ENCODE peak calls at places on chromosomes 12 and 14, in eight cellular contexts. A is HepG2, E is A549, B is kidney, Q is H9, T is testis, H is mammary epithelial cell, U is hepatocyte. N is an unnamed sample.
A peak's percentile ranks its signal among the peaks of the same experiment; 100 is the strongest.

GRCh38 chr12:92470608-92471021 is 232.2 kb upstream of the PLEKHG7 start:
- DNase-seq in U (no peak), E (no peak), T (no peak), Q (no peak), H (no peak), A (no peak), B (no peak), N (no peak)

GRCh38 chr14:67370830-67371229 is 10.7 kb downstream of the EIF2S1 start:
- DNase-seq in Q (no peak), A (no peak), B (no peak), T (no peak), U (no peak), H (no peak), E (no peak), N (no peak)

GRCh38 chr12:128808651-128809050 is 15.1 kb downstream of the SLC15A4 start:
- DNase-seq in E (no peak), Q (no peak), U (no peak), B (no peak), A (no peak), H (no peak), T (no peak), N (no peak)

GRCh38 chr14:49633650-49634546 is 1.1 kb downstream of the DNAAF2 start:
- DNase-seq in Q (peak; percentile 97), B (peak; percentile 98), E (peak; percentile 98), T (peak; percentile 95), A (peak; percentile 89), H (peak; percentile 92), U (peak; percentile 98), N (peak; percentile 98)

GRCh38 chr12:56110571-56110970 is 5.9 kb upstream of the RPL41 start:
- DNase-seq in U (no peak), E (no peak), Q (no peak), A (no peak), B (no peak), H (peak; percentile 87), T (no peak), N (no peak)

GRCh38 chr12:76346798-76347420 is 1.3 kb downstream of the BBS10 start:
- DNase-seq in H (peak; percentile 55), Q (no peak), T (peak; percentile 65), B (no peak), A (peak; percentile 50), U (peak; percentile 68), E (peak; percentile 54), N (no peak)

GRCh38 chr14:46663382-46663781 is 11.8 kb upstream of the RPL10L start:
- DNase-seq in A (no peak), H (no peak), E (no peak), T (no peak), B (no peak), Q (no peak), U (no peak), N (no peak)

GRCh38 chr12:9933966-9934365 is 1.8 kb upstream of the CLEC2A start:
- DNase-seq in A (no peak), U (no peak), B (no peak), E (no peak), T (no peak), Q (no peak), H (no peak), N (no peak)

GRCh38 chr12:55874465-55874864 is 31.7 kb upstream of the MMP19 start:
- DNase-seq in U (no peak), B (no peak), A (no peak), E (no peak), Q (no peak), T (no peak), H (peak; percentile 55), N (no peak)

GRCh38 chr12:45669093-45669492 is 60.4 kb upstream of the ARID2 start:
- DNase-seq in H (no peak), U (no peak), A (no peak), B (no peak), Q (no peak), T (no peak), E (no peak), N (no peak)

GRCh38 chr12:104863549-104863948 is 94.5 kb downstream of the SLC41A2 start:
- DNase-seq in U (no peak), H (peak; percentile 35), E (no peak), A (no peak), T (no peak), Q (no peak), B (no peak), N (no peak)

GRCh38 chr14:66610154-66610563 is 102.2 kb downstream of the GPHN start:
- DNase-seq in Q (no peak), E (peak; percentile 20), B (no peak), A (peak; percentile 7), T (no peak), H (no peak), U (no peak), N (no peak)

GRCh38 chr14:70442750-70443149 is 9.2 kb upstream of the ADAM21 start:
- DNase-seq in H (no peak), T (no peak), U (no peak), Q (no peak), A (no peak), B (no peak), E (peak; percentile 34), N (no peak)

GRCh38 chr14:99260652-99261551 is 11.1 kb downstream of the BCL11B start:
- DNase-seq in A (no peak), B (no peak), U (no peak), E (no peak), Q (no peak), H (no peak), T (no peak), N (no peak)

GRCh38 chr12:109284392-109284791 is 24.7 kb downstream of the FOXN4 start:
- DNase-seq in U (no peak), A (no peak), Q (no peak), H (no peak), T (no peak), B (no peak), E (no peak), N (no peak)

GRCh38 chr14:92973265-92973797 is 50.4 kb downstream of the CHGA start:
- DNase-seq in E (peak; percentile 49), T (peak; percentile 93), Q (peak; percentile 88), H (peak; percentile 29), U (peak; percentile 78), A (peak; percentile 23), B (peak; percentile 75), N (peak; percentile 81)

GRCh38 chr14:77761205-77761931 is 412 bp upstream of the SNW1 start:
- DNase-seq in H (no peak), A (peak; percentile 62), T (peak; percentile 69), E (peak; percentile 66), U (peak; percentile 11), B (no peak), Q (peak; percentile 64), N (no peak)

GRCh38 chr14:101467181-101467926 is 93.9 kb upstream of the DIO3 start:
- DNase-seq in H (no peak), Q (no peak), A (no peak), B (peak; percentile 34), U (no peak), T (no peak), E (no peak), N (no peak)
- H3K4me1 ChIP-seq in H (no peaks in the 10 kb centered on the region), Q (no peaks in the 10 kb centered on the region), A (no peaks in the 10 kb centered on the region), B (no peaks in the 10 kb centered on the region), U (peaks cover 9% of the 10 kb centered on the region), T (peaks cover 4% of the 10 kb centered on the region), E (peaks cover 39% of the 10 kb centered on the region), N (no peaks in the 10 kb centered on the region)

DNA sequence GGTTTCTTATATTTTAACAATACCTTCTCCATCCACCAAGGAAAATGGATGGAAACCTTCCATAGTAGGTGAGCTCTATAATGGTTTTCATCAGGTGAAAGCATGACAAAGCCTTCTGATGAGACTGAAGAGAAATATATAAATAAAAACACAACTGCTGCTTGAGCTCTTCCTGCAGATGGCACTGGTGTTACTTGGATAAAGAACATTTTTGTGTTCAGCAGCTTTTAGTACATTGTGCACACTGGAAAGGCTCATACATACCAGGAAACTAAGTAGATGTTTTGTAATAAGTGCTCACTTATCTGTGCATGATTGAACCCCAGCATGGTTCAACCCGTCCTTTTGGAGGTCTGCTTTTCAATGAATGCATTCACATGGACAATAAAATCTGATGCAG is 357.3 kb upstream of the MIS18BP1 start:
- DNase-seq in A (no peak), B (no peak), H (peak; percentile 33), U (peak; percentile 47), T (peak; percentile 21), Q (no peak), E (peak; percentile 1), N (no peak)
- TF ChIP-seq CTCF in A (no peak), B (peak; percentile 21), H (peak; percentile 45), U (peak; percentile 67), T (peak; percentile 14), Q (peak; percentile 43), E (no peak), N (peak; percentile 17)

GRCh38 chr12:132438726-132439125 is 51.2 kb upstream of the FBRSL1 start:
- DNase-seq in A (no peak), T (no peak), B (no peak), E (no peak), U (no peak), H (no peak), Q (no peak), N (no peak)

GRCh38 chr12:132436791-132437251 is 53.1 kb upstream of the FBRSL1 start:
- DNase-seq in Q (no peak), A (no peak), U (no peak), T (no peak), H (no peak), B (no peak), E (no peak), N (no peak)

GRCh38 chr12:132437252-132438138 is 52.5 kb upstream of the FBRSL1 start:
- DNase-seq in A (peak; percentile 29), T (no peak), Q (peak; percentile 85), U (no peak), E (no peak), H (no peak), B (peak; percentile 69), N (no peak)

GRCh38 chr12:132439333-132439904 is 50.5 kb upstream of the FBRSL1 start:
- DNase-seq in B (peak; percentile 67), H (no peak), E (no peak), Q (no peak), A (no peak), U (no peak), T (no peak), N (no peak)

GRCh38 chr12:132438139-132438700 is 51.7 kb upstream of the FBRSL1 start:
- DNase-seq in A (no peak), Q (no peak), T (no peak), B (no peak), H (no peak), U (no peak), E (no peak), N (no peak)
- H3K4me1 ChIP-seq in A (peaks cover 68% of the 10 kb centered on the region), Q (no peaks in the 10 kb centered on the region), T (no peaks in the 10 kb centered on the region), B (no peaks in the 10 kb centered on the region), H (peaks cover 8% of the 10 kb centered on the region), U (peaks cover 15% of the 10 kb centered on the region), E (peaks cover 12% of the 10 kb centered on the region), N (peaks cover 7% of the 10 kb centered on the region)

DNA sequence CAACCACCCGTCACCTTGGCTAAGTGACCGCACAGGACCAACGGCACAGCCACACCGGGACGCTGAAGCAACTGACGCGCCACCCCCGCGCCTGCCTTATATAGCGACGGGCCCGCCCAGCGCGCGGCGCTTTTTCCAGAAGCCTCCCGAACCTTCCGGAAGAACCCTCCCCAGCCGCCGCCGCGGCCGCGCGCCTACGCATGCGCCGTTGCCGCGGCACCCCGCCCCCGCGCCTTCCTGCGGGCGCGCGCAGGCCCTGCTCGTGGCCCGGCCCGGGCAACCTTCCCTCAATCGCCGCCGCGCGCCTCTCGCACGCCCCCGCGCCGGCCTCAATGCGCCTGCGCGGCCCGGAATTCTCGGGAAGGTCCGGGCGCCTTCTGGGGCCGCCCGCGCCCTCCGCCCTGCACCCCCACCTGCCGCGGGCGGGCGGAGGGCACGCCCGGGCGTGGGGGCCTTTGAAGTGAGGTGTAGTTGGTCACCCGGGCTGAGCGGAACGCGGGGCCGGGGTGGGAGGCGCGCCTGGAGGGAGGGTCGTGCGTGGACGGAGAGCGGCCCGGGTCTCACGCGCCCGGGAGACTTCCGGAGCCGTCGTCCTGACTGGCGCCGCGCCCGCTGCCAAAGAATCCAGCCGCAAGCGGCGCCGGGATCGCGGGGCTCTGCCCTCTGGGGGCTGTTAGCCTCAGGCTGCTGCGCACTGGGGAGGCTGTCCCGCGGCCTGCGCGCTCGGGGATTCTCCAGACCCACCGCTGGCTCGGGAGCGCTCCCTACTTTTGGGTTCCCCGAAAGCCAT is at the start of gene HSP90AA1:
- DNase-seq in E (peak; percentile 93), T (peak; percentile 93), B (peak; percentile 99), Q (peak; percentile 90), A (peak; percentile 83), H (peak; percentile 90), U (peak; percentile 97), N (peak; percentile 98)
- TF ChIP-seq CTCF in E (no peak), T (no peak), B (no peak), Q (no peak), A (peak; percentile 41), H (no peak), U (peak; percentile 12), N (peak; percentile 28)

N was measured in upper lobe of right lung.